ENCODE peak calls at places on chromosomes 7 and 10, in seven cellular contexts. E, V, Z, C, P, U and X are unnamed samples.

GRCh38 chr7:77393954-77394353 is 22.2 kb downstream of the GSAP start:
- DNase-seq in E (no peak), V (no peak), Z (no peak), C (no peak), P (peak; percentile 77), U (no peak), X (no peak)

GRCh38 chr7:25495342-25495855 is 267.1 kb upstream of the NPVF start:
- DNase-seq in E (no peak), V (no peak), Z (peak; percentile 83), C (no peak), P (no peak), U (no peak), X (no peak)

GRCh38 chr10:70324341-70324861 is 40.6 kb upstream of the NPFFR1 start:
- DNase-seq in E (no peak), V (no peak), Z (peak; percentile 55), C (peak; percentile 15), P (no peak), U (no peak), X (peak; percentile 48)

GRCh38 chr7:23712368-23713284 is 2.6 kb downstream of the STK31 start:
- DNase-seq in E (no peak), V (peak; percentile 65), Z (peak; percentile 32), C (no peak), P (peak; percentile 73), U (no peak), X (peak; percentile 51)

GRCh38 chr10:29685506-29685905 is 50.7 kb upstream of the SVIL start:
- DNase-seq in E (no peak), V (no peak), Z (no peak), C (no peak), P (no peak), U (no peak), X (no peak)

GRCh38 chr10:97889461-97890265 is 40.0 kb downstream of the GOLGA7B start:
- DNase-seq in E (no peak), V (peak; percentile 90), Z (no peak), C (no peak), P (peak; percentile 91), U (no peak), X (peak; percentile 96)

GRCh38 chr7:128266891-128267839 is 26.1 kb downstream of the LEP start:
- DNase-seq in E (peak; percentile 57), V (no peak), Z (peak; percentile 79), C (no peak), P (peak; percentile 83), U (no peak), X (peak; percentile 70)

GRCh38 chr7:90312745-90313144 is 8.4 kb downstream of the FAM237B start:
- DNase-seq in E (no peak), V (peak; percentile 21), Z (no peak), C (no peak), P (peak; percentile 37), U (no peak), X (no peak)

GRCh38 chr10:69332278-69333010 is 54.1 kb downstream of the HK1 start:
- DNase-seq in E (no peak), V (no peak), Z (no peak), C (no peak), P (peak; percentile 79), U (no peak), X (no peak)

GRCh38 chr10:42932735-42933453 is 144.0 kb upstream of the RET start:
- DNase-seq in E (no peak), V (no peak), Z (peak; percentile 68), C (peak; percentile 43), P (no peak), U (no peak), X (no peak)

GRCh38 chr10:126903646-126904360 is 1.4 kb upstream of the DOCK1 start:
- DNase-seq in E (no peak), V (no peak), Z (no peak), C (no peak), P (no peak), U (no peak), X (no peak)

GRCh38 chr7:83159731-83160130 is 3.0 kb downstream of the PCLO start:
- DNase-seq in E (no peak), V (no peak), Z (no peak), C (no peak), P (no peak), U (no peak), X (no peak)

GRCh38 chr7:1210979-1211608 is 21.6 kb upstream of the UNCX start:
- DNase-seq in E (no peak), V (no peak), Z (peak; percentile 54), C (no peak), P (no peak), U (no peak), X (no peak)

GRCh38 chr7:1848911-1849311 is 178.8 kb downstream of the ELFN1 start:
- DNase-seq in E (no peak), V (no peak), Z (peak; percentile 70), C (no peak), P (no peak), U (no peak), X (no peak)